ENCODE peak calls at places on chromosome 2, in five cellular contexts. H is SJSA1, E is right atrium auricular region, L is cardiac muscle cell, Z is astrocyte. Y is an unnamed sample.

GRCh38 chr2:100173907-100174525 is 31.6 kb upstream of the AFF3 start:
- DNase-seq in H (no peak), Z (no peak), E (no peak), L (no peak), Y (no peak)

GRCh38 chr2:191023235-191023679 is 9.3 kb upstream of the STAT1 start:
- DNase-seq in Z (no peak), L (no peak), E (no peak), H (no peak), Y (peak; percentile 38)

GRCh38 chr2:96261328-96262003 is 4.3 kb downstream of the TMEM127 start:
- DNase-seq in L (no peak), Z (no peak), H (no peak), E (no peak), Y (no peak)

GRCh38 chr2:168323456-168324058 is 76.2 kb upstream of the STK39 start:
- DNase-seq in Z (no peak), L (peak; percentile 25), E (no peak), H (no peak), Y (no peak)

GRCh38 chr2:158505448-158505934 is 48.7 kb downstream of the PKP4 start:
- DNase-seq in E (no peak), L (no peak), H (no peak), Z (no peak), Y (no peak)

GRCh38 chr2:237726401-237726830 is 72.2 kb upstream of the RBM44 start:
- DNase-seq in L (peak; percentile 85), E (peak; percentile 56), Z (peak; percentile 83), H (no peak), Y (no peak)

GRCh38 chr2:193463016-193463415 is 1268.3 kb upstream of the TMEFF2 start:
- DNase-seq in Z (no peak), H (no peak), E (no peak), L (no peak), Y (no peak)

GRCh38 chr2:38443021-38443541 is 66.0 kb upstream of the ATL2 start:
- DNase-seq in L (peak; percentile 91), Z (peak; percentile 84), E (no peak), H (peak; percentile 79), Y (no peak)

GRCh38 chr2:221494556-221494955 is 77.5 kb downstream of the EPHA4 start:
- DNase-seq in E (no peak), Z (peak; percentile 39), H (no peak), L (peak; percentile 37), Y (no peak)

GRCh38 chr2:34401186-34401585 is 802.1 kb upstream of the FAM98A start:
- DNase-seq in H (no peak), L (no peak), E (no peak), Z (peak; percentile 44), Y (no peak)

GRCh38 chr2:240508832-240509545 is 48.8 kb downstream of the ANKMY1 start:
- DNase-seq in L (no peak), Z (no peak), E (peak; percentile 18), H (peak; percentile 28), Y (no peak)

GRCh38 chr2:26969089-26969844 is 1.2 kb upstream of the MAPRE3 start:
- DNase-seq in E (no peak), H (no peak), L (no peak), Z (peak; percentile 75), Y (no peak)

GRCh38 chr2:187775651-187776050 is 221.4 kb upstream of the TFPI start:
- DNase-seq in Z (peak; percentile 33), E (no peak), H (no peak), L (no peak), Y (no peak)

GRCh38 chr2:71503827-71504226 is 50.5 kb downstream of the DYSF start:
- DNase-seq in H (no peak), L (no peak), E (peak; percentile 62), Z (no peak), Y (no peak)

GRCh38 chr2:101560780-101561315 is 85.9 kb upstream of the RFX8 start:
- DNase-seq in H (no peak), E (no peak), L (no peak), Z (no peak), Y (peak; percentile 17)

GRCh38 chr2:205637037-205637602 is 45.2 kb upstream of the NRP2 start:
- DNase-seq in L (no peak), Z (no peak), E (no peak), H (no peak), Y (no peak)

DNA sequence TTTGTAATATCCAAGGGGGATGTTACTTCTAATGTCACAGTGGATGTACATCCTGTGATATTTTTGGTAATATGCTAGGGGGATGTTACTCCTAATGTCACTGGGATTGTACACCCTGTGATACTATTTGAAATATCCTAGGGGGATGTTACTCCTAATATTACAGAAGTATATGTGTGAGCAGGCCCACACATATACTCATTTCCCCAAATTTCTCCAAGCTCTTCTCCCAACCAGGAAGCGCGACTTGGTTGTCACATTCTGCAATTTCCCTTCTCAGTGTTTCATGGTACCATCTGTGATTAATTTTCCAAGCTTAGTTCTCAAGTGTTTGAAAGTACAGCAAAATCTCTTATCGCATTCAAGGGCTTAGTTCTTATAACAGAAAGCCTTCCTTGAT is 29.5 kb upstream of the CHN1 start:
- DNase-seq in L (no peak), H (no peak), E (no peak), Z (no peak), Y (no peak)
- H3K4me3 ChIP-seq in L (no peak overlapping the region), H (no peak overlapping the region), E (no peak overlapping the region), Z (no peak overlapping the region), Y (no peak overlapping the region)

GRCh38 chr2:172531309-172531708 is 24.6 kb upstream of the PDK1 start:
- DNase-seq in E (no peak), L (no peak), H (no peak), Z (no peak), Y (no peak)

DNA sequence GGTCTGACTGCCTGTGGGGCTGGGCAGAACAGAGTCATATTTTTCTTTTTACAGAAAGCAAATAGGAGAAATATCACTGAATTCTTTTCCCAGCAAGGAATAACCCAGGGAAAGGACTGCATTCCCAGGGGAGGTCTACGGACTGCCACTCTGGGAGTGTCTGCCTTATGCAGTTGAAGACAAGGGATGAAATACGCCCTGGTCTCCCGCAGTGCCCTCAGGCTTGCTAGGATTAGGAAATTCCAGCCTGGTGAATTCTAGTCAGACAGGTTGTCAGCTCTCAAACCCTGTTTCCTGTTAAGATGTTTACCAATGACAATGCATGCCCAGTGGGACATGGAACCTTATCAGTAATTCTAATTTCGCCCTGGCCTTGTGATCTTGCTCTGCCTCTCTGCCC is 30.3 kb upstream of the PDK1 start:
- DNase-seq in H (no peak), E (no peak), Z (no peak), L (no peak), Y (no peak)
- H3K9me3 ChIP-seq in H (no peaks in the 10 kb centered on the region), E (peaks cover 13% of the 10 kb centered on the region), Z (no peaks in the 10 kb centered on the region), L (no peaks in the 10 kb centered on the region), Y (no peaks in the 10 kb centered on the region)

DNA sequence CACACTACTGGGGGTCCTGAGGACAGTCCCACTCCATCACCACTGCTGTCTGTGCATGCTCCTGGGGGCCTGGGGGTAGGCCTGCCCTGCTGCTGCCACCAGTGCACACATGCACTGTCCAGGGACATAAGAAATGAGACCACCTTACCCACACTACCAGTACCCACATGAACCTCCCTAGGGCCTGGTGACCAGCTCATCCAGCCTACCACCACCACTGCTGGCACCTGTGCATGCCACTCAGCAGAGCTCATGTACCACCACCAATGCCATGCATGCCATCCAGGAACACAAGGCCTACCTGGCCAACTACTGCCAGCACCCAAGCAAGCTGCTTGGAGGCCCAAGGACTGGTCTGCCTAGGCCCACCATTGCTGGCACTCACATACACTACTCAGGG is 112.8 kb downstream of the BARD1 start:
- DNase-seq in E (no peak), L (no peak), H (no peak), Z (no peak), Y (no peak)
- H3K4me1 ChIP-seq in E (no peaks in the 10 kb centered on the region), L (peaks cover 8% of the 10 kb centered on the region), H (no peaks in the 10 kb centered on the region), Z (no peaks in the 10 kb centered on the region), Y (no peaks in the 10 kb centered on the region)

GRCh38 chr2:103986001-103986400 is 867.9 kb upstream of the POU3F3 start:
- DNase-seq in H (no peak), Z (no peak), E (no peak), L (no peak), Y (no peak)
- H3K4me3 ChIP-seq in H (no peak overlapping the region), Z (no peak overlapping the region), E (no peak overlapping the region), L (no peak overlapping the region), Y (no peak overlapping the region)

DNA sequence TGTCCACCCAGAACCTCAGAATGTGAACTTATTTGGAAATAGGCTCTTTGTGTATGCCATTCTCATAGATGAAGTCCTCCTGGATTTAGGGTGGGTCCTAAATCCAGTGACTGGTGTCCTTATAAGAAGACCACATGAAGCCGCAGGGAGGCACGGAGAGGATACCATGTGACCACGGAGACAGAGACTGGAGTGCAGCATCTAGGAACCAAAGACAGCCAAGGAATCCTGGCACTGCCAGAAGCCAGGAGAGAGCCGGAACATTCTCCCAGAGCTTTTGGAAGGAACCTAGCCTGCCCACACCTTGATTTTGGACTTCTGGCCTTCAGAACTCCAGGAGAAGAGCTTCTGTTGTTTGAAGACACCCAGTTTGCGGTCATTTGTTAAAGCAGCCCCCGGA is 49.7 kb downstream of the ARL4C start:
- DNase-seq in E (no peak), Z (no peak), L (no peak), H (no peak), Y (no peak)
- H3K9me3 ChIP-seq in E (no peaks in the 10 kb centered on the region), Z (no peaks in the 10 kb centered on the region), L (no peaks in the 10 kb centered on the region), H (no peaks in the 10 kb centered on the region), Y (no peaks in the 10 kb centered on the region)

DNA sequence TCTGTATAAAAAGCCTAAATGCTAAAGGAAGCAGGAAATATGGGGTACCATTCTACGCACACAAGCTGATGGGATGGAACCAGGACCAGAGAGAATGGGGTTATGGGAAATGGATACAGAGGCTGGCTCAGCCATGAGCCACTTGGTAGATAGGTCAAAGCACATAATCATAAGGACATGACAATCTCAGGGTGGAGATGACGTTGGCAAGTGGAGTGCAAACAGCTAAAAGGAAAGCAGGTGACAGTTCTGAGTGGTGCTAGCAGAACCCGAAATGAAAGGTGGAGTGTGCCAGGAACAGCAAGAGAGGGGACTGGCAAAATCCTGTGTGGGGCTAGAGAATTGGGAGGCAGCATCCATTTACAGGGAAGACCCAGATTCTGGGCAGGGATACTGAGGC is 27.6 kb upstream of the CREB1 start:
- DNase-seq in L (no peak), H (no peak), Z (no peak), E (no peak), Y (no peak)
- H3K4me1 ChIP-seq in L (peaks cover 50% of the 10 kb centered on the region), H (peaks cover 64% of the 10 kb centered on the region), Z (peaks cover 40% of the 10 kb centered on the region), E (peaks cover 45% of the 10 kb centered on the region), Y (peaks cover 30% of the 10 kb centered on the region)

GRCh38 chr2:46334389-46335345 is 37.5 kb downstream of the EPAS1 start:
- DNase-seq in L (peak; percentile 91), E (no peak), H (peak; percentile 65), Z (peak; percentile 97), Y (no peak)
- H3K4me3 ChIP-seq in L (no peak overlapping the region), E (peak overlapping the region; percentile 27), H (peak overlapping the region; percentile 12), Z (peak overlapping the region; percentile 21), Y (no peak overlapping the region)

DNA sequence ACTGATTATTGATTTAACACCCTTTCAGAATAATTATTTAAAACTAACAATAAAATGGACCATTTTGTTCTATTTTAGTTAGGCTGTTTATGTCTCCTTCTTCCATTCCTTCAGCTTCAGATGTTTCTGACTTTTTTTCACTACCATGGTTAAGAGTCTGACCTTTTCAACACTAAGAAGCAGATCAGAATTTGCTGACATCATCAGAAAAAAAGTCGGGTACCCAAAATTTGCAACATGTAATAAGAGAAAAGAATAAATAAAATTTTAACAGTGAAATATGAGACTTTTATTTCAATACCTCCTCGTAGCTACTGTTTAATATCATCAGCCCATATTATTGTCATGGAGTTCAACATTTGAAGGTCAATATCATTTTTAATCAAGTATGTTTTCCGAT is 1158.3 kb downstream of the RPIA start:
- DNase-seq in E (no peak), Z (no peak), H (no peak), L (no peak), Y (no peak)
- H3K9me3 ChIP-seq in E (no peaks in the 10 kb centered on the region), Z (peaks cover 11% of the 10 kb centered on the region), H (no peaks in the 10 kb centered on the region), L (peaks cover 18% of the 10 kb centered on the region), Y (no peaks in the 10 kb centered on the region)